ENCODE peak calls at places on chromosomes 13 and 19, in nine cellular contexts. I is stimulated activated CD4-positive, alpha-beta T cell treated with anti-CD3 and anti-CD28 coated beads, Interleukin-1b, Interleukin-23, amount 100 ng/mL, for 1 hour; O is endothelial cell; M is PC-3; L is germinal center; B is BE2C; R is stimulated activated naive B cell treated with anti-CD40 and anti-IgM and Interleukin-4, amounts not matched to agents 10 μg/mL and 1 μg/mL and 100 μg/mL, for 72 hours; F is NCI-H2081; A is HFFc6. V is an unnamed sample.

GRCh38 chr13:33757713-33758112 is 60.2 kb upstream of the RFC3 start:
- DNase-seq in I (no peak), O (no peak), M (no peak), L (peak), B (no peak), R (no peak), F (no peak), A (no peak), V (no peak)

GRCh38 chr19:56252699-56253422 is 19.7 kb upstream of the EDDM13 start:
- DNase-seq in I (peak), O (peak), M (peak), L (peak), B (peak), R (peak), F (peak), A (peak), V (no peak)

GRCh38 chr19:38691938-38692457 is 44.5 kb downstream of the ACTN4 start:
- DNase-seq in I (no peak), O (no peak), M (no peak), L (no peak), B (peak), R (no peak), F (no peak), A (peak), V (no peak)

GRCh38 chr19:38020331-38020730 is 113.3 kb downstream of the SIPA1L3 start:
- DNase-seq in I (no peak), O (no peak), M (no peak), L (no peak), B (no peak), R (no peak), F (no peak), A (no peak), V (no peak)

GRCh38 chr13:73273276-73273675 is 214.5 kb downstream of the KLF5 start:
- DNase-seq in I (no peak), O (no peak), M (no peak), L (no peak), B (no peak), R (no peak), F (no peak), A (no peak), V (no peak)

GRCh38 chr19:55253842-55254624 is 4.8 kb downstream of the PPP6R1 start:
- DNase-seq in I (no peak), O (no peak), M (no peak), L (peak), B (no peak), R (peak), F (peak), A (no peak), V (peak)

GRCh38 chr13:27923794-27924528 is 4.2 kb downstream of the PDX1 start:
- DNase-seq in I (no peak), O (no peak), M (no peak), L (no peak), B (no peak), R (no peak), F (no peak), A (no peak), V (no peak)

GRCh38 chr19:14943601-14944000 is 2.3 kb downstream of the OR7C2 start:
- DNase-seq in I (no peak), O (no peak), M (no peak), L (no peak), B (no peak), R (no peak), F (no peak), A (no peak), V (no peak)

GRCh38 chr19:35727053-35727955 is 9.5 kb downstream of the KMT2B start:
- DNase-seq in I (no peak), O (no peak), M (no peak), L (no peak), B (no peak), R (no peak), F (no peak), A (no peak), V (no peak)

GRCh38 chr13:28040977-28041376 is 52.5 kb upstream of the URAD start:
- DNase-seq in I (no peak), O (no peak), M (no peak), L (no peak), B (no peak), R (no peak), F (no peak), A (no peak), V (no peak)

GRCh38 chr13:49052801-49053200 is 77.1 kb downstream of the FNDC3A start:
- DNase-seq in I (no peak), O (no peak), M (no peak), L (no peak), B (no peak), R (no peak), F (no peak), A (no peak), V (no peak)

GRCh38 chr13:22114630-22115311 is 443.9 kb downstream of the FGF9 start:
- DNase-seq in I (no peak), O (no peak), M (no peak), L (peak), B (no peak), R (peak), F (no peak), A (no peak), V (no peak)

GRCh38 chr13:52359534-52359933 is 46.4 kb downstream of the THSD1 start:
- DNase-seq in I (no peak), O (no peak), M (no peak), L (no peak), B (no peak), R (no peak), F (no peak), A (no peak), V (no peak)

GRCh38 chr19:18488838-18489626 is 32.8 kb downstream of the ELL start:
- DNase-seq in I (no peak), O (peak), M (peak), L (no peak), B (peak), R (no peak), F (peak), A (no peak), V (no peak)

GRCh38 chr13:113537205-113537604 is 46.7 kb upstream of the DCUN1D2 start:
- DNase-seq in I (no peak), O (no peak), M (no peak), L (no peak), B (no peak), R (no peak), F (no peak), A (no peak), V (no peak)

GRCh38 chr19:9528757-9529336 is 9.6 kb downstream of the ZNF426 start:
- DNase-seq in I (no peak), O (no peak), M (peak), L (no peak), B (no peak), R (no peak), F (no peak), A (peak), V (no peak)

GRCh38 chr19:12825259-12826131 is 8.9 kb downstream of the RTBDN start:
- DNase-seq in I (no peak), O (peak), M (peak), L (peak), B (peak), R (no peak), F (peak), A (no peak), V (no peak)

GRCh38 chr19:16771618-16772017 is 52.0 kb downstream of the NWD1 start:
- DNase-seq in I (peak), O (peak), M (peak), L (peak), B (peak), R (peak), F (peak), A (peak), V (no peak)

GRCh38 chr13:47126432-47126831 is 229.6 kb upstream of the HTR2A start:
- DNase-seq in I (no peak), O (no peak), M (no peak), L (no peak), B (no peak), R (no peak), F (no peak), A (no peak), V (no peak)

GRCh38 chr13:29954082-29955043 is 103.9 kb upstream of the UBL3 start:
- DNase-seq in I (no peak), O (no peak), M (no peak), L (no peak), B (no peak), R (no peak), F (no peak), A (no peak), V (no peak)

GRCh38 chr13:49563513-49563912 is 21.8 kb downstream of the RCBTB1 start:
- DNase-seq in I (no peak), O (no peak), M (no peak), L (no peak), B (no peak), R (no peak), F (no peak), A (no peak), V (no peak)

GRCh38 chr19:53958168-53958571 is 4.6 kb upstream of the CACNG8 start:
- DNase-seq in I (no peak), O (no peak), M (no peak), L (no peak), B (peak), R (no peak), F (no peak), A (no peak), V (no peak)

GRCh38 chr19:1254530-1255185 is 6.3 kb downstream of the MIDN start:
- DNase-seq in I (no peak), O (no peak), M (no peak), L (no peak), B (no peak), R (no peak), F (no peak), A (no peak), V (no peak)

GRCh38 chr19:48896191-48896720 is 2.3 kb downstream of the TULP2 start:
- DNase-seq in I (no peak), O (no peak), M (no peak), L (peak), B (peak), R (no peak), F (no peak), A (no peak), V (no peak)

GRCh38 chr19:45547965-45548609 is 36.5 kb downstream of the OPA3 start:
- DNase-seq in I (no peak), O (no peak), M (peak), L (no peak), B (no peak), R (no peak), F (no peak), A (peak), V (no peak)

GRCh38 chr19:29671393-29672076 is 6.3 kb downstream of the PLEKHF1 start:
- DNase-seq in I (peak), O (no peak), M (peak), L (peak), B (no peak), R (peak), F (no peak), A (no peak), V (no peak)

GRCh38 chr13:43446126-43446525 is 340.6 kb downstream of the ENOX1 start:
- DNase-seq in I (no peak), O (no peak), M (no peak), L (no peak), B (no peak), R (no peak), F (no peak), A (no peak), V (no peak)

GRCh38 chr19:44759083-44759804 is 10.7 kb downstream of the BCL3 start:
- DNase-seq in I (no peak), O (no peak), M (no peak), L (no peak), B (no peak), R (no peak), F (no peak), A (no peak), V (no peak)

GRCh38 chr13:26022538-26023292 is 29.1 kb downstream of the SHISA2 start:
- DNase-seq in I (no peak), O (no peak), M (peak), L (no peak), B (peak), R (no peak), F (no peak), A (peak), V (no peak)

GRCh38 chr19:40599331-40600085 is 1.7 kb upstream of the LTBP4 start:
- DNase-seq in I (no peak), O (no peak), M (peak), L (no peak), B (no peak), R (no peak), F (no peak), A (no peak), V (no peak)

GRCh38 chr13:113638173-113638746 is 19.7 kb downstream of the ATP4B start:
- DNase-seq in I (no peak), O (no peak), M (no peak), L (no peak), B (no peak), R (no peak), F (no peak), A (no peak), V (no peak)

GRCh38 chr19:1945899-1946298 is 4.9 kb downstream of the CSNK1G2 start:
- DNase-seq in I (no peak), O (peak), M (peak), L (no peak), B (peak), R (no peak), F (no peak), A (no peak), V (no peak)

GRCh38 chr19:39969681-39970423 is 1.1 kb upstream of the PSMC4 start:
- DNase-seq in I (no peak), O (no peak), M (no peak), L (no peak), B (no peak), R (no peak), F (no peak), A (no peak), V (no peak)

V was measured in NCI-H1417 treated with DMSO at 0.1 percent for 48 hours.